ENCODE peak calls at places on chromosomes 5 and 9, in six cellular contexts. L is Kasumi-1; J is activated naive CD8-positive, alpha-beta T cell treated with anti-CD3 and anti-CD28 coated beads, Interleukin-2, amount 50 U/mL, for 24 hours; T is sciatic nerve; E is LHCN-M2; I is germinal center. A is an unnamed sample.

GRCh38 chr9:89889865-89890264 is 285.1 kb downstream of the GADD45G start:
- DNase-seq in L (no peak), J (no peak), T (no peak), E (no peak), I (no peak), A (no peak)

GRCh38 chr5:83740741-83741140 is 20.1 kb upstream of the HAPLN1 start:
- DNase-seq in L (no peak), J (no peak), T (no peak), E (no peak), I (no peak), A (peak)

GRCh38 chr5:114185274-114185673 is 176.6 kb upstream of the KCNN2 start:
- DNase-seq in L (no peak), J (no peak), T (no peak), E (no peak), I (no peak), A (no peak)

GRCh38 chr5:81301221-81302015 is at the start of gene ZCCHC9:
- DNase-seq in L (peak), J (peak), T (peak), E (peak), I (peak), A (peak)

GRCh38 chr9:134692573-134692860 is 50.9 kb downstream of the COL5A1 start:
- DNase-seq in L (no peak), J (no peak), T (no peak), E (no peak), I (no peak), A (no peak)

GRCh38 chr5:37495210-37495609 is 116.1 kb downstream of the WDR70 start:
- DNase-seq in L (peak), J (no peak), T (no peak), E (peak), I (no peak), A (no peak)

GRCh38 chr9:5438301-5439162 is 807 bp upstream of the PLGRKT start:
- DNase-seq in L (no peak), J (peak), T (no peak), E (no peak), I (peak), A (peak)

GRCh38 chr5:181163487-181164075 is 16.2 kb downstream of the OR2V2 start:
- DNase-seq in L (no peak), J (no peak), T (no peak), E (no peak), I (no peak), A (peak)

GRCh38 chr5:153552886-153553285 is 62.4 kb downstream of the GRIA1 start:
- DNase-seq in L (no peak), J (no peak), T (no peak), E (peak), I (no peak), A (no peak)

GRCh38 chr9:129736334-129736733 is 16.5 kb downstream of the PTGES start:
- DNase-seq in L (no peak), J (no peak), T (no peak), E (no peak), I (no peak), A (no peak)

GRCh38 chr5:93186031-93186682 is 394.9 kb downstream of the NR2F1-AS1 start:
- DNase-seq in L (no peak), J (no peak), T (no peak), E (peak), I (no peak), A (no peak)

GRCh38 chr5:166722939-166723338 is 1568.5 kb upstream of the WWC1 start:
- DNase-seq in L (no peak), J (no peak), T (no peak), E (peak), I (no peak), A (no peak)

GRCh38 chr5:115657883-115658233 is 32.0 kb upstream of the TMED7 start:
- DNase-seq in L (no peak), J (no peak), T (no peak), E (peak), I (no peak), A (no peak)

GRCh38 chr9:91879231-91879630 is 70.8 kb downstream of the ROR2 start:
- DNase-seq in L (no peak), J (no peak), T (no peak), E (no peak), I (no peak), A (no peak)

GRCh38 chr5:116137544-116138378 is 52.9 kb downstream of the COMMD10 start:
- DNase-seq in L (peak), J (no peak), T (no peak), E (peak), I (peak), A (no peak)

GRCh38 chr9:108889649-108890067 is 27.6 kb downstream of the ACTL7A start:
- DNase-seq in L (peak), J (no peak), T (no peak), E (peak), I (no peak), A (no peak)

GRCh38 chr9:14317667-14318255 is 3.8 kb upstream of the NFIB start:
- DNase-seq in L (no peak), J (no peak), T (no peak), E (no peak), I (no peak), A (no peak)

GRCh38 chr9:132743886-132744544 is 73.8 kb downstream of the GTF3C4 start:
- DNase-seq in L (no peak), J (no peak), T (no peak), E (no peak), I (no peak), A (no peak)

GRCh38 chr9:89314955-89315354 is 3.3 kb upstream of the SECISBP2 start:
- DNase-seq in L (no peak), J (no peak), T (no peak), E (no peak), I (no peak), A (no peak)

GRCh38 chr5:68455216-68455615 is 239.7 kb downstream of the PIK3R1 start:
- DNase-seq in L (no peak), J (no peak), T (no peak), E (no peak), I (no peak), A (no peak)

GRCh38 chr9:128102861-128103588 is 24.5 kb downstream of the PTGES2 start:
- DNase-seq in L (no peak), J (no peak), T (no peak), E (no peak), I (no peak), A (no peak)

GRCh38 chr9:16726718-16727451 is 143.6 kb downstream of the BNC2 start:
- DNase-seq in L (no peak), J (peak), T (peak), E (peak), I (no peak), A (peak)

GRCh38 chr9:12276451-12276850 is 416.7 kb upstream of the TYRP1 start:
- DNase-seq in L (no peak), J (no peak), T (no peak), E (no peak), I (no peak), A (no peak)

GRCh38 chr5:72842816-72843215 is 26.4 kb downstream of the TNPO1 start:
- DNase-seq in L (peak), J (no peak), T (no peak), E (peak), I (no peak), A (no peak)

GRCh38 chr5:45060686-45061085 is 251.9 kb downstream of the MRPS30 start:
- DNase-seq in L (no peak), J (no peak), T (no peak), E (no peak), I (no peak), A (no peak)

GRCh38 chr5:77560677-77561263 is 68.7 kb upstream of the WDR41 start:
- DNase-seq in L (peak), J (no peak), T (no peak), E (peak), I (no peak), A (peak)

GRCh38 chr9:75451045-75451444 is 362.7 kb downstream of the OSTF1 start:
- DNase-seq in L (no peak), J (no peak), T (no peak), E (peak), I (no peak), A (no peak)

GRCh38 chr5:149853701-149854100 is 90.9 kb downstream of the PDE6A start:
- DNase-seq in L (no peak), J (no peak), T (no peak), E (no peak), I (no peak), A (no peak)

GRCh38 chr5:168714046-168714445 is 134.9 kb upstream of the PANK3 start:
- DNase-seq in L (no peak), J (no peak), T (no peak), E (peak), I (no peak), A (no peak)

GRCh38 chr5:39977231-39977630 is 552.5 kb upstream of the DAB2 start:
- DNase-seq in L (no peak), J (no peak), T (no peak), E (no peak), I (no peak), A (no peak)

GRCh38 chr9:106111039-106111740 is 416.8 kb downstream of the TMEM38B start:
- DNase-seq in L (peak), J (no peak), T (no peak), E (no peak), I (no peak), A (no peak)

GRCh38 chr9:113176748-113177147 is 25.9 kb downstream of the SLC31A2 start:
- DNase-seq in L (no peak), J (no peak), T (no peak), E (no peak), I (no peak), A (no peak)

GRCh38 chr5:142896325-142897007 is 126.3 kb downstream of the ARHGAP26 start:
- DNase-seq in L (no peak), J (no peak), T (no peak), E (no peak), I (no peak), A (no peak)

GRCh38 chr9:31839273-31839672 is 545.2 kb upstream of the ACO1 start:
- DNase-seq in L (no peak), J (no peak), T (no peak), E (peak), I (no peak), A (no peak)

GRCh38 chr9:26870292-26870691 is 22.3 kb downstream of the CAAP1 start:
- DNase-seq in L (no peak), J (no peak), T (no peak), E (peak), I (no peak), A (no peak)

GRCh38 chr5:172943283-172943841 is 15.9 kb upstream of the RPL26L1 start:
- DNase-seq in L (peak), J (no peak), T (no peak), E (peak), I (no peak), A (no peak)

GRCh38 chr5:16552666-16553343 is 64.0 kb downstream of the RETREG1 start:
- DNase-seq in L (peak), J (peak), T (peak), E (peak), I (peak), A (no peak)

GRCh38 chr5:471750-472058 is 28.7 kb downstream of the EXOC3 start:
- DNase-seq in L (peak), J (no peak), T (no peak), E (no peak), I (no peak), A (no peak)

GRCh38 chr5:56269216-56269927 is 36.2 kb upstream of the ANKRD55 start:
- DNase-seq in L (peak), J (no peak), T (no peak), E (peak), I (peak), A (no peak)